ENCODE peak calls at places on chromosomes 1 and 21, in five cellular contexts. E is EL, Q is AG08395, B is nucleus accumbens, W is astrocyte of the spinal cord. R is an unnamed sample.

GRCh38 chr1:190491404-190491803 is 13.7 kb upstream of the BRINP3 start:
- DNase-seq in E (no peak), Q (no peak), B (no peak), W (no peak), R (no peak)

GRCh38 chr1:207805841-207806421 is 54.1 kb downstream of the CD46 start:
- DNase-seq in E (peak; percentile 96), Q (peak; percentile 94), B (peak; percentile 51), W (peak; percentile 92), R (peak; percentile 97)

GRCh38 chr1:153728305-153729066 is 636 bp downstream of the INTS3 start:
- DNase-seq in E (peak; percentile 52), Q (peak; percentile 37), B (peak; percentile 16), W (peak; percentile 36), R (peak; percentile 52)

GRCh38 chr1:244361764-244362473 is 89.8 kb downstream of the ADSS2 start:
- DNase-seq in E (peak; percentile 50), Q (peak; percentile 55), B (no peak), W (peak; percentile 85), R (peak; percentile 64)

GRCh38 chr1:170682809-170683208 is 18.9 kb downstream of the PRRX1 start:
- DNase-seq in E (no peak), Q (no peak), B (no peak), W (no peak), R (no peak)

GRCh38 chr1:91583326-91583755 is 82.7 kb downstream of the CDC7 start:
- DNase-seq in E (peak; percentile 96), Q (peak; percentile 52), B (no peak), W (peak; percentile 53), R (peak; percentile 87)

GRCh38 chr1:150365945-150366344 is 2.0 kb downstream of the RPRD2 start:
- DNase-seq in E (peak; percentile 43), Q (no peak), B (no peak), W (no peak), R (peak; percentile 16)

GRCh38 chr1:197180252-197180878 is 33.9 kb upstream of the ASPM start:
- DNase-seq in E (peak; percentile 67), Q (peak; percentile 46), B (no peak), W (peak; percentile 73), R (peak; percentile 81)

GRCh38 chr21:39189857-39190604 is 6.8 kb upstream of the PSMG1 start:
- DNase-seq in E (peak; percentile 49), Q (peak; percentile 22), B (no peak), W (peak; percentile 79), R (peak; percentile 38)

GRCh38 chr1:163999131-163999530 is 559.9 kb upstream of the PBX1 start:
- DNase-seq in E (no peak), Q (no peak), B (no peak), W (no peak), R (no peak)

GRCh38 chr1:18512883-18513282 is 32.2 kb downstream of the KLHDC7A start:
- DNase-seq in E (no peak), Q (no peak), B (no peak), W (no peak), R (no peak)

GRCh38 chr1:236395780-236396664 is 1.9 kb downstream of the EDARADD start:
- DNase-seq in E (peak; percentile 7), Q (no peak), B (no peak), W (no peak), R (no peak)

GRCh38 chr1:101317590-101317989 is 80.8 kb downstream of the S1PR1 start:
- DNase-seq in E (no peak), Q (no peak), B (no peak), W (no peak), R (no peak)

GRCh38 chr1:42784946-42785693 is at the start of gene TMEM269:
- DNase-seq in E (no peak), Q (peak; percentile 36), B (no peak), W (no peak), R (peak; percentile 1)

GRCh38 chr1:168386949-168387586 is 106.4 kb downstream of the TBX19 start:
- DNase-seq in E (no peak), Q (no peak), B (peak; percentile 52), W (peak; percentile 11), R (no peak)

GRCh38 chr1:206804156-206804737 is 32.0 kb upstream of the IL10 start:
- DNase-seq in E (peak; percentile 11), Q (no peak), B (no peak), W (no peak), R (no peak)

GRCh38 chr1:164768619-164769018 is 209.6 kb downstream of the PBX1 start:
- DNase-seq in E (no peak), Q (no peak), B (no peak), W (no peak), R (peak; percentile 61)

GRCh38 chr1:39076127-39076798 is 50.1 kb downstream of the NDUFS5 start:
- DNase-seq in E (peak; percentile 66), Q (peak; percentile 12), B (no peak), W (peak; percentile 51), R (peak; percentile 85)

GRCh38 chr1:9350011-9350907 is 57.6 kb downstream of the SPSB1 start:
- DNase-seq in E (peak; percentile 68), Q (peak; percentile 81), B (no peak), W (peak; percentile 24), R (peak; percentile 70)

GRCh38 chr21:43892984-43893535 is 28.0 kb downstream of the AGPAT3 start:
- DNase-seq in E (no peak), Q (no peak), B (no peak), W (no peak), R (no peak)

GRCh38 chr1:224160171-224160682 is 22.8 kb upstream of the DEGS1 start:
- DNase-seq in E (no peak), Q (no peak), B (no peak), W (no peak), R (no peak)

GRCh38 chr1:81192647-81193642 is 607.8 kb upstream of the ADGRL2 start:
- DNase-seq in E (no peak), Q (no peak), B (no peak), W (no peak), R (no peak)

GRCh38 chr1:2436876-2437275 is 24.5 kb upstream of the PEX10 start:
- DNase-seq in E (no peak), Q (no peak), B (no peak), W (no peak), R (no peak)

GRCh38 chr1:96049759-96050409 is 671.7 kb upstream of the PTBP2 start:
- DNase-seq in E (no peak), Q (no peak), B (no peak), W (peak; percentile 4), R (no peak)

GRCh38 chr1:96072021-96072420 is 649.6 kb upstream of the PTBP2 start:
- DNase-seq in E (no peak), Q (no peak), B (no peak), W (peak; percentile 35), R (no peak)

GRCh38 chr1:193322218-193322617 is 135.8 kb upstream of the B3GALT2 start:
- DNase-seq in E (peak; percentile 92), Q (peak; percentile 51), B (no peak), W (peak; percentile 78), R (peak; percentile 86)

GRCh38 chr1:39901486-39902120 is at the start of gene MYCL:
- DNase-seq in E (peak; percentile 79), Q (peak; percentile 54), B (peak; percentile 71), W (peak; percentile 32), R (no peak)

GRCh38 chr1:30847358-30847972 is 61.1 kb downstream of the SDC3 start:
- DNase-seq in E (peak; percentile 34), Q (no peak), B (peak; percentile 83), W (peak; percentile 72), R (no peak)

GRCh38 chr1:182833271-182833670 is 5.9 kb upstream of the DHX9 start:
- DNase-seq in E (peak; percentile 40), Q (no peak), B (no peak), W (peak; percentile 23), R (peak; percentile 6)

GRCh38 chr1:113146242-113147072 is 73.5 kb downstream of the LRIG2 start:
- DNase-seq in E (peak; percentile 56), Q (no peak), B (no peak), W (peak; percentile 32), R (no peak)

GRCh38 chr1:236727521-236727920 is 41.2 kb downstream of the ACTN2 start:
- DNase-seq in E (no peak), Q (no peak), B (no peak), W (no peak), R (no peak)

GRCh38 chr1:29420196-29420595 is 183.9 kb downstream of the PTPRU start:
- DNase-seq in E (no peak), Q (no peak), B (no peak), W (no peak), R (no peak)

GRCh38 chr1:35882586-35882944 is 444 bp upstream of the AGO1 start:
- DNase-seq in E (no peak), Q (no peak), B (no peak), W (no peak), R (no peak)

GRCh38 chr1:226871636-226872327 is 1.4 kb downstream of the PSEN2 start:
- DNase-seq in E (no peak), Q (no peak), B (no peak), W (no peak), R (no peak)

GRCh38 chr1:225835752-225836151 is 25.8 kb downstream of the EPHX1 start:
- DNase-seq in E (no peak), Q (peak; percentile 26), B (no peak), W (peak; percentile 45), R (peak; percentile 90)

GRCh38 chr1:15027515-15027948 is 126.0 kb upstream of the TMEM51 start:
- DNase-seq in E (peak; percentile 68), Q (peak; percentile 84), B (peak; percentile 37), W (peak; percentile 69), R (peak; percentile 73)

R was measured in fibroblast of the aortic adventitia.